ENCODE peak calls at places on chromosomes 16 and 17, in seven cellular contexts. U is GM12878, T is kidney epithelial cell, D is ovary, C is esophagus squamous epithelium, G is fibroblast of mammary gland, E is thoracic aorta. V is an unnamed sample.

GRCh38 chr17:1907216-1907631 is 77.4 kb downstream of the RPA1 start:
- DNase-seq in U (no peak), T (no peak), D (no peak), C (no peak), G (no peak), E (no peak), V (no peak)

GRCh38 chr17:81563861-81564586 is 11.9 kb upstream of the FAAP100 start:
- DNase-seq in U (no peak), T (no peak), D (no peak), C (no peak), G (peak), E (no peak), V (no peak)

GRCh38 chr16:6864670-6865069 is 468.0 kb upstream of the RBFOX1 start:
- DNase-seq in U (no peak), T (no peak), D (no peak), C (no peak), G (no peak), E (no peak), V (no peak)

GRCh38 chr17:73445466-73445865 is 133.7 kb upstream of the CDC42EP4 start:
- DNase-seq in U (no peak), T (no peak), D (no peak), C (no peak), G (no peak), E (no peak), V (no peak)

GRCh38 chr17:71033336-71033735 is 864.0 kb downstream of the KCNJ2 start:
- DNase-seq in U (no peak), T (no peak), D (no peak), C (no peak), G (no peak), E (no peak), V (no peak)

GRCh38 chr17:19486351-19487008 is 47.2 kb upstream of the SLC47A1 start:
- DNase-seq in U (no peak), T (no peak), D (no peak), C (no peak), G (no peak), E (no peak), V (no peak)

GRCh38 chr16:19389246-19389645 is 28.4 kb upstream of the TMC5 start:
- DNase-seq in U (peak), T (no peak), D (no peak), C (no peak), G (peak), E (no peak), V (no peak)

GRCh38 chr17:47776330-47777197 is 43.5 kb downstream of the TBX21 start:
- DNase-seq in U (no peak), T (no peak), D (no peak), C (no peak), G (peak), E (no peak), V (no peak)

GRCh38 chr17:42536048-42536371 is at the start of gene NAGLU:
- DNase-seq in U (peak), T (no peak), D (peak), C (peak), G (peak), E (peak), V (peak)

GRCh38 chr16:26645629-26646028 is 421.1 kb upstream of the C16orf82 start:
- DNase-seq in U (no peak), T (no peak), D (no peak), C (no peak), G (no peak), E (no peak), V (no peak)

GRCh38 chr17:44798352-44798751 is 31.7 kb downstream of the GJC1 start:
- DNase-seq in U (no peak), T (no peak), D (no peak), C (no peak), G (no peak), E (no peak), V (no peak)

GRCh38 chr16:85882181-85882810 is 16.7 kb upstream of the IRF8 start:
- DNase-seq in U (no peak), T (no peak), D (no peak), C (no peak), G (no peak), E (no peak), V (no peak)

GRCh38 chr16:69889295-69889964 is 61.7 kb upstream of the CLEC18A start:
- DNase-seq in U (no peak), T (no peak), D (no peak), C (no peak), G (no peak), E (no peak), V (no peak)

GRCh38 chr16:4316732-4317461 is 1.0 kb downstream of the GLIS2 start:
- DNase-seq in U (no peak), T (no peak), D (peak), C (no peak), G (no peak), E (no peak), V (no peak)

GRCh38 chr17:41614098-41614497 is 1.5 kb upstream of the KRT16 start:
- DNase-seq in U (no peak), T (no peak), D (no peak), C (no peak), G (no peak), E (no peak), V (no peak)

GRCh38 chr17:76704799-76705198 is 6.0 kb downstream of the MXRA7 start:
- DNase-seq in U (no peak), T (no peak), D (no peak), C (no peak), G (no peak), E (no peak), V (no peak)

GRCh38 chr17:58301504-58302150 is 20.9 kb upstream of the MPO start:
- DNase-seq in U (no peak), T (no peak), D (no peak), C (no peak), G (no peak), E (no peak), V (no peak)

GRCh38 chr17:31596382-31597323 is 205.2 kb downstream of the RAB11FIP4 start:
- DNase-seq in U (peak), T (peak), D (no peak), C (no peak), G (peak), E (peak), V (peak)

GRCh38 chr17:351875-352420 is 659 bp downstream of the RPH3AL start:
- DNase-seq in U (no peak), T (no peak), D (no peak), C (no peak), G (no peak), E (no peak), V (peak)
- H3K4me3 ChIP-seq in U (no peak), T (peak), D (no peak), C (peak), G (no peak), E (no peak), V (no peak)

DNA sequence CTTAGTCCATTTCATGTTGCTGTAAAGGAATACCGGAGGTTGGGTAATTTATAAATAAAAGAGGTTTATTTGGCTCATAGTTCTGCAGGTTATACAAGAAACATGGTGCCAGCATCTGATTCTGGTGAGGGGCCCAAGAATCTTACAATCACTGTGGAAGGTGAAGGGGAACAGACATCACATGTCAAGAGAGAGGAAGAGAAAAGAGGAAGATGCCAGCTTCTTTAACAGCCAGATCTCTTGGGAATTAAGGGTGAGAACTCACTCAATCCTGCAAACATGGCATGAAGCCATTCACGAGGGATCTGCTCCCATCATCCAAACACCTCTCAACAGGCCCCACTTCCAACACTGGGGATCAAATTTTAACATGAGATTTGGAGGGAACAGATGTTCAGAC is 49.5 kb downstream of the BMERB1 start:
- DNase-seq in U (no peak), T (no peak), D (no peak), C (no peak), G (no peak), E (no peak), V (no peak)
- TF ChIP-seq CTCF in U (no peak), T (no peak), D (no peak), C (no peak), G (no peak), E (no peak), V (no peak)

GRCh38 chr16:89101303-89102034 is 7.8 kb downstream of the ACSF3 start:
- DNase-seq in U (no peak), T (no peak), D (no peak), C (no peak), G (no peak), E (no peak), V (no peak)

GRCh38 chr16:89102777-89103073 is 9.1 kb downstream of the ACSF3 start:
- DNase-seq in U (no peak), T (no peak), D (no peak), C (no peak), G (no peak), E (no peak), V (no peak)

GRCh38 chr16:89103156-89103555 is 9.5 kb downstream of the ACSF3 start:
- DNase-seq in U (no peak), T (no peak), D (no peak), C (no peak), G (no peak), E (no peak), V (no peak)

GRCh38 chr16:89100601-89101302 is 7.1 kb downstream of the ACSF3 start:
- DNase-seq in U (no peak), T (no peak), D (no peak), C (no peak), G (no peak), E (no peak), V (no peak)

GRCh38 chr16:89102035-89102776 is 8.6 kb downstream of the ACSF3 start:
- DNase-seq in U (no peak), T (no peak), D (no peak), C (no peak), G (no peak), E (no peak), V (no peak)
- H3K4me3 ChIP-seq in U (no peak), T (no peak), D (no peak), C (no peak), G (no peak), E (no peak), V (no peak)

GRCh38 chr16:71479420-71479819 is 9.7 kb downstream of the ZNF19 start:
- DNase-seq in U (no peak), T (no peak), D (no peak), C (no peak), G (peak), E (no peak), V (no peak)
- TF ChIP-seq CTCF in U (peak), T (peak), D (no peak), C (no peak), G (peak), E (peak), V (no peak)

DNA sequence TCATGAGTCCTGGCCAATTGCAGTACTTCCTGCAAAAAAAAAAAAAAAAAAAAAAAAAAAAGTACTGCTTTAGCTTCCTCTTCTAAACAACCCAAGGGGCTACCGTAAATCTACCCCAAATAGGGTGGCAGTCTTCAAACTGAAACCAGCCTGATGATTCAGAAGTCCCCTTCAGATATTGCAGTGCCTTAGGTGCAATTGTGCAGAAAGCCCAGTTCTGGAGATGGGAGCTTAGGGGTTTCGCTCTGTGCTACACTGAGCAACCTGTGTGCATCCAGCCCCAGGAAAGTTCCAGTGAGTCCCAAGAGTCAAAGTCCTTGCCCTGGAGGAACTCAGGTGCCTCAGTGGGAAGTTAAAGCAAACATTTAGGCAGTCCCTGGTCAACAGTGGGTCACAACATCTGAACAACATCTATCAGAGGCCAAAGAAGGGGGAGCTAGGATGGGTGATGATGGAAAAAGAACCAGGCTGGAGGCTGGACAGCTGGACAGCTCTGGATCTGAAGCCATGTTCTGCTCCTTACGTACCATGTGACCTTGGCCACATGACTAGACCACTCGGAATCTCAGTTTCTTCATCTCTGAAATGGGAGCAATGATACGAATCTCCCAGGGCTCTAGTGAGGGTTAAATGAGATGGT is 6.7 kb upstream of the CIITA start:
- DNase-seq in U (no peak), T (no peak), D (no peak), C (no peak), G (no peak), E (no peak), V (no peak)
- H3K4me3 ChIP-seq in U (no peak), T (no peak), D (no peak), C (no peak), G (no peak), E (no peak), V (no peak)